ENCODE peak calls at places on chromosomes 2 and 18, in seven cellular contexts. A is IMR-90, N is H9, V is mesendoderm, W is trophoblast cell, G is neuronal stem cell, D is H1. Z is an unnamed sample.

GRCh38 chr18:28198588-28198987 is 21.7 kb upstream of the CDH2 start:
- DNase-seq in A (no peak), D (no peak), W (no peak), N (no peak), G (no peak), V (no peak), Z (no peak)

GRCh38 chr2:156986339-156986988 is 271.0 kb upstream of the GALNT5 start:
- DNase-seq in W (no peak), A (no peak), V (peak; percentile 34), N (peak; percentile 43), G (peak; percentile 31), D (no peak), Z (no peak)

GRCh38 chr2:8364668-8365067 is 317.2 kb upstream of the ID2 start:
- DNase-seq in A (no peak), V (no peak), N (no peak), W (no peak), G (no peak), D (no peak), Z (no peak)

GRCh38 chr2:26901326-26902183 is 53.6 kb downstream of the DPYSL5 start:
- DNase-seq in W (no peak), V (peak; percentile 45), N (peak; percentile 47), D (no peak), A (no peak), G (no peak), Z (no peak)

GRCh38 chr18:1999387-1999786 is 571.9 kb downstream of the METTL4 start:
- DNase-seq in V (peak; percentile 6), G (no peak), D (no peak), N (no peak), A (no peak), W (peak; percentile 59), Z (no peak)

GRCh38 chr2:48946444-48947048 is 191.0 kb upstream of the LHCGR start:
- DNase-seq in V (peak; percentile 69), N (peak; percentile 38), G (peak; percentile 49), W (peak; percentile 65), A (peak; percentile 43), D (no peak), Z (peak; percentile 57)

GRCh38 chr2:95040470-95040869 is 15.0 kb downstream of the MAL start:
- DNase-seq in N (no peak), D (no peak), W (no peak), V (peak; percentile 54), G (no peak), A (no peak), Z (no peak)

GRCh38 chr18:46756559-46757201 is at the start of gene ST8SIA5:
- DNase-seq in A (no peak), D (peak; percentile 88), W (no peak), G (peak; percentile 40), V (peak; percentile 53), N (peak; percentile 79), Z (peak; percentile 10)

GRCh38 chr2:160278889-160279196 is 78.8 kb upstream of the ITGB6 start:
- DNase-seq in N (no peak), A (peak; percentile 57), G (no peak), V (peak; percentile 62), D (no peak), W (peak; percentile 55), Z (peak; percentile 56)

GRCh38 chr18:49018961-49019445 is 68.2 kb upstream of the SMAD7 start:
- DNase-seq in W (no peak), G (no peak), D (peak; percentile 44), A (no peak), N (no peak), V (no peak), Z (no peak)

GRCh38 chr2:112629823-112630222 is 15.9 kb upstream of the SLC20A1 start:
- DNase-seq in W (peak; percentile 51), N (no peak), G (no peak), A (no peak), D (no peak), V (no peak), Z (no peak)

GRCh38 chr2:217261452-217261851 is 401.6 kb upstream of the TNP1 start:
- DNase-seq in W (peak; percentile 39), A (peak; percentile 61), D (no peak), G (no peak), N (no peak), V (no peak), Z (no peak)

GRCh38 chr2:226524381-226524843 is 275.2 kb downstream of the IRS1 start:
- DNase-seq in D (no peak), A (peak; percentile 95), V (peak; percentile 13), G (no peak), N (no peak), W (peak; percentile 84), Z (peak; percentile 94)

GRCh38 chr2:241852116-241852980 is 6.3 kb downstream of the PDCD1 start:
- DNase-seq in N (peak; percentile 22), D (peak; percentile 42), A (no peak), W (no peak), G (no peak), V (no peak), Z (no peak)

DNA sequence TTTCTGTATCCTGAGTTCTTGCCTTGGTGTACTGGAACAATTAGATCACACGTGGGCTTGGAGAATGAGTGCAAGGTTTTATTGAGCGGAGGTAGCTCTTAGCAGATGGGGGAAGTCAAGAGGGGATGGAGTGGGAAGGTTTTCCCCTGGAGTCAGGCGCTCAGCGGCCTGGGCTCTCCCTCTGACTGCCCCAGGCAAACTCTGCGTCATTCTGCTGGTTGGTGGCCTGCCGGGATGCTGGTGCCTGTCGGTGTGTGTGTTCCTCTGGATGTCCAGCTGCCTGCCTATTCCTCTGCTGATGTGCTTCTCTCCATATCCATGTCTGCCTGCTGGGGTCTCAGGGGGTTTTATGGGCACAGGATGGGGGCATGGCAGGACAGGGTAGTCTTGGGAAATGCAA is 111.0 kb downstream of the TRIB2 start:
- DNase-seq in V (no peak), G (no peak), N (no peak), D (no peak), A (no peak), W (peak; percentile 83), Z (no peak)
- H2AK5ac ChIP-seq in V (no peak overlapping the region), G (no peak overlapping the region), N (no peak overlapping the region), D (no peak overlapping the region), A (no peak overlapping the region), W (no peak overlapping the region), Z (no peak overlapping the region)

DNA sequence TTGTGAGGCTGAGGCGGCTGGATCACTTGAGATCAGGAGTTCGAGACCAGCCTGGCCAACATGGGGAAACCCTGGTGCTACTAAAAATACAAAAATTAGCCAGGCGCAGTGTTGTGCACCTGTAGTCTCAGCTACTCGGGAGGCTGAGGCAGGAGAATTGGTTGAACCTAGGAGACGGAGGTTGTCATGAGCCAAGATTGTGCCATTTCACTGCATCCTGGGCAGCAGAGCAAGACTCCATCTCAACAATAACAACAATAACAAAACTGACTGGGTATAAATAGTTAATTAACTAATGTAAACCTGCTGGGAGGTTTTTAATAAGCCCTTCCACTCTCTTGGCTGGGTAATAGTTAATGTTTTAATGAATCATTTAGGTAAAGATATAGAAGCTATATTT is 7.8 kb downstream of the SULT6B1 start:
- DNase-seq in V (no peak), W (no peak), N (no peak), A (no peak), D (no peak), G (no peak), Z (no peak)
- H2AK5ac ChIP-seq in V (no peak overlapping the region), W (no peak overlapping the region), N (no peak overlapping the region), A (no peak overlapping the region), D (no peak overlapping the region), G (no peak overlapping the region), Z (no peak overlapping the region)

DNA sequence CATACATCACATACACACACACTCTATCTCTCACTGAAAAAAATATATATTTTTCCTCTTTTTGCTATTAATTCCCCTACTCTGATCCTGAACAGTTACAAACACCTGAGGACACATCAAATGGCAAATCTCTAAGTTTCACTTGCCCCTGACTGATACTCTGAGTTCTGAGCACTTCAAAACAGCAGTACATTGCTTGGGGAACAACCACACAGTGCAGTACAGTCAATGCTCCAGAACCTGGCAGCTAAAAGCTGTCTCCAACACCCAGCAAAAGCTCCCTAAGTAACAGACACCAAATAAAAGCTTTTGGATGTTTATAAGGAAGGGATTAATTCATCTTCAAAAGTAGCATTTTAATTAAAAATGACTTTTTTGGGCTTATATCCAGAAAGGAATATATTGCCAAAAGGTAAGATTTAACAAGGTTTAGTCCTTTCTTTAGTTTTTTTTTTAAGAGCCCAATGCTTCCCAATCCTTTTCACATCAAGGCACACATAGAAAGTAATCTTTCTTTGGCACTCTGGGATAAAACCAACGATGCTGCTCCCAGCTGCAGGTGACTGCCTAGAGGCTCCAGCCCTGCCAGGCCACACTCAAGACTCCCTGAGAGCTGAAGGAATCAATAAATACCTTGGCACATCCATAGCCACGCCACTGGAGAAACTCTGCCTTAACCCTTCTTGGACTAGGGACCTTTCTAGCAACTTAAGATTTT is 164.9 kb upstream of the ZFP36L2 start:
- DNase-seq in D (no peak), A (no peak), W (no peak), N (no peak), G (no peak), V (no peak), Z (no peak)
- H2AK5ac ChIP-seq in D (no peak overlapping the region), A (peak overlapping the region; percentile 48), W (no peak overlapping the region), N (no peak overlapping the region), G (no peak overlapping the region), V (no peak overlapping the region), Z (no peak overlapping the region)

GRCh38 chr2:167759531-167759930 is 487.9 kb downstream of the STK39 start:
- DNase-seq in W (no peak), V (peak; percentile 56), N (no peak), G (no peak), A (no peak), D (no peak), Z (no peak)

GRCh38 chr2:167753142-167753541 is 494.3 kb downstream of the STK39 start:
- DNase-seq in G (no peak), D (no peak), A (no peak), W (no peak), N (no peak), V (peak; percentile 13), Z (no peak)

GRCh38 chr2:167756427-167756826 is 491.0 kb downstream of the STK39 start:
- DNase-seq in G (peak; percentile 61), D (no peak), W (peak; percentile 12), A (peak; percentile 39), N (no peak), V (peak; percentile 83), Z (peak; percentile 11)

GRCh38 chr2:167761465-167762136 is 485.8 kb downstream of the STK39 start:
- DNase-seq in G (no peak), W (no peak), V (peak; percentile 62), A (no peak), D (no peak), N (no peak), Z (no peak)

GRCh38 chr2:167758292-167758691 is 489.1 kb downstream of the STK39 start:
- DNase-seq in D (no peak), W (no peak), G (no peak), A (no peak), V (peak; percentile 79), N (peak; percentile 54), Z (no peak)
- H2AK5ac ChIP-seq in D (peak overlapping the region; percentile 69), W (no peak overlapping the region), G (no peak overlapping the region), A (no peak overlapping the region), V (no peak overlapping the region), N (no peak overlapping the region), Z (no peak overlapping the region)

Z was measured in mesenchymal stem cell.